ENCODE peak calls at places on chromosomes 6 and 20, in eight cellular contexts. One of them, this sample, is unnamed. For H3K9me3, the result is how much of the 10 kb centered on the place peaks cover.

GRCh38 chr6:33314943-33315752 is 1.3 kb upstream of the TAPBP start:
- DNase-seq in stomach: peak
- DNase-seq in HepG2: no peak
- DNase-seq in lower lobe of right lung: peak
- DNase-seq in H1: no peak
- DNase-seq in A673: peak
- DNase-seq in aorta: peak
- DNase-seq in cardiac muscle cell: peak
- DNase-seq in this sample: peak

GRCh38 chr6:105094133-105094640 is 85.6 kb downstream of the POPDC3 start:
- DNase-seq in aorta: no peak
- DNase-seq in A673: no peak
- DNase-seq in lower lobe of right lung: no peak
- DNase-seq in cardiac muscle cell: no peak
- DNase-seq in H1: no peak
- DNase-seq in stomach: no peak
- DNase-seq in HepG2: no peak
- DNase-seq in this sample: no peak

GRCh38 chr6:69802995-69803394 is 6.2 kb upstream of the LMBRD1 start:
- DNase-seq in aorta: no peak
- DNase-seq in cardiac muscle cell: no peak
- DNase-seq in stomach: no peak
- DNase-seq in lower lobe of right lung: no peak
- DNase-seq in H1: no peak
- DNase-seq in A673: no peak
- DNase-seq in HepG2: no peak
- DNase-seq in this sample: no peak

GRCh38 chr20:14691994-14692393 is 354.6 kb upstream of the FLRT3 start:
- DNase-seq in A673: no peak
- DNase-seq in HepG2: no peak
- DNase-seq in lower lobe of right lung: no peak
- DNase-seq in cardiac muscle cell: no peak
- DNase-seq in aorta: no peak
- DNase-seq in H1: no peak
- DNase-seq in stomach: no peak
- DNase-seq in this sample: no peak

GRCh38 chr20:19498756-19499155 is 259.3 kb upstream of the RIN2 start:
- DNase-seq in lower lobe of right lung: no peak
- DNase-seq in A673: no peak
- DNase-seq in H1: no peak
- DNase-seq in aorta: no peak
- DNase-seq in stomach: no peak
- DNase-seq in cardiac muscle cell: no peak
- DNase-seq in HepG2: no peak
- DNase-seq in this sample: no peak

GRCh38 chr6:13431861-13432465 is 55.4 kb downstream of the GFOD1 start:
- DNase-seq in H1: no peak
- DNase-seq in HepG2: peak
- DNase-seq in A673: no peak
- DNase-seq in cardiac muscle cell: peak
- DNase-seq in aorta: no peak
- DNase-seq in lower lobe of right lung: no peak
- DNase-seq in stomach: no peak
- DNase-seq in this sample: no peak

GRCh38 chr20:54650201-54650722 is 174.9 kb downstream of the DOK5 start:
- DNase-seq in lower lobe of right lung: no peak
- DNase-seq in aorta: no peak
- DNase-seq in A673: no peak
- DNase-seq in HepG2: no peak
- DNase-seq in stomach: no peak
- DNase-seq in cardiac muscle cell: no peak
- DNase-seq in H1: no peak
- DNase-seq in this sample: no peak

GRCh38 chr6:34556031-34556471 is at the start of gene SPDEF:
- DNase-seq in lower lobe of right lung: no peak
- DNase-seq in HepG2: peak
- DNase-seq in H1: no peak
- DNase-seq in stomach: peak
- DNase-seq in A673: no peak
- DNase-seq in cardiac muscle cell: no peak
- DNase-seq in aorta: no peak
- DNase-seq in this sample: no peak

GRCh38 chr6:78487401-78487800 is 379.9 kb upstream of the IRAK1BP1 start:
- DNase-seq in H1: no peak
- DNase-seq in aorta: no peak
- DNase-seq in HepG2: no peak
- DNase-seq in cardiac muscle cell: no peak
- DNase-seq in lower lobe of right lung: no peak
- DNase-seq in stomach: no peak
- DNase-seq in A673: no peak
- DNase-seq in this sample: no peak

GRCh38 chr6:159047896-159048685 is 3.3 kb upstream of the TAGAP start:
- DNase-seq in cardiac muscle cell: no peak
- DNase-seq in HepG2: no peak
- DNase-seq in H1: no peak
- DNase-seq in aorta: no peak
- DNase-seq in A673: peak
- DNase-seq in stomach: no peak
- DNase-seq in lower lobe of right lung: no peak
- DNase-seq in this sample: no peak

GRCh38 chr6:11482616-11483015 is 54.9 kb upstream of the TMEM170B start:
- DNase-seq in aorta: no peak
- DNase-seq in lower lobe of right lung: no peak
- DNase-seq in H1: no peak
- DNase-seq in HepG2: no peak
- DNase-seq in stomach: no peak
- DNase-seq in A673: no peak
- DNase-seq in cardiac muscle cell: no peak
- DNase-seq in this sample: no peak

GRCh38 chr6:15062311-15063252 is 183.3 kb upstream of the JARID2 start:
- DNase-seq in lower lobe of right lung: no peak
- DNase-seq in H1: no peak
- DNase-seq in aorta: no peak
- DNase-seq in HepG2: no peak
- DNase-seq in A673: no peak
- DNase-seq in cardiac muscle cell: peak
- DNase-seq in stomach: no peak
- DNase-seq in this sample: no peak

GRCh38 chr6:4377635-4378034 is 242.3 kb upstream of the ECI2 start:
- DNase-seq in lower lobe of right lung: no peak
- DNase-seq in A673: no peak
- DNase-seq in H1: no peak
- DNase-seq in stomach: no peak
- DNase-seq in aorta: no peak
- DNase-seq in HepG2: no peak
- DNase-seq in cardiac muscle cell: no peak
- DNase-seq in this sample: no peak

GRCh38 chr6:107965746-107966145 is 7.7 kb upstream of the SEC63 start:
- DNase-seq in cardiac muscle cell: peak
- DNase-seq in A673: no peak
- DNase-seq in H1: no peak
- DNase-seq in lower lobe of right lung: no peak
- DNase-seq in aorta: no peak
- DNase-seq in HepG2: no peak
- DNase-seq in stomach: no peak
- DNase-seq in this sample: no peak

GRCh38 chr20:29314294-29314693 is 1943.2 kb upstream of the DEFB115 start:
- DNase-seq in aorta: no peak
- DNase-seq in cardiac muscle cell: no peak
- DNase-seq in lower lobe of right lung: no peak
- DNase-seq in H1: no peak
- DNase-seq in HepG2: no peak
- DNase-seq in A673: no peak
- DNase-seq in stomach: no peak
- DNase-seq in this sample: no peak

GRCh38 chr20:29318871-29319461 is 1938.5 kb upstream of the DEFB115 start:
- DNase-seq in H1: no peak
- DNase-seq in cardiac muscle cell: no peak
- DNase-seq in aorta: no peak
- DNase-seq in A673: no peak
- DNase-seq in HepG2: no peak
- DNase-seq in stomach: no peak
- DNase-seq in lower lobe of right lung: no peak
- DNase-seq in this sample: no peak

GRCh38 chr20:29325304-29325640 is 1932.2 kb upstream of the DEFB115 start:
- DNase-seq in aorta: no peak
- DNase-seq in HepG2: no peak
- DNase-seq in A673: no peak
- DNase-seq in lower lobe of right lung: no peak
- DNase-seq in cardiac muscle cell: no peak
- DNase-seq in stomach: no peak
- DNase-seq in H1: no peak
- DNase-seq in this sample: no peak

GRCh38 chr20:29319725-29320124 is 1937.7 kb upstream of the DEFB115 start:
- DNase-seq in HepG2: no peak
- DNase-seq in H1: no peak
- DNase-seq in aorta: no peak
- DNase-seq in stomach: no peak
- DNase-seq in lower lobe of right lung: no peak
- DNase-seq in cardiac muscle cell: no peak
- DNase-seq in A673: no peak
- DNase-seq in this sample: no peak
- H3K9me3 ChIP-seq in HepG2: under half
- H3K9me3 ChIP-seq in H1: under half
- H3K9me3 ChIP-seq in aorta: under half
- H3K9me3 ChIP-seq in stomach: under half
- H3K9me3 ChIP-seq in lower lobe of right lung: under half
- H3K9me3 ChIP-seq in cardiac muscle cell: under half
- H3K9me3 ChIP-seq in A673: under half
- H3K9me3 ChIP-seq in this sample: under half

GRCh38 chr20:35303382-35303734 is 11.1 kb upstream of the FAM83C start:
- DNase-seq in H1: no peak
- DNase-seq in A673: no peak
- DNase-seq in aorta: no peak
- DNase-seq in HepG2: no peak
- DNase-seq in stomach: no peak
- DNase-seq in lower lobe of right lung: no peak
- DNase-seq in cardiac muscle cell: no peak
- DNase-seq in this sample: no peak

GRCh38 chr20:35305682-35306556 is 13.7 kb upstream of the FAM83C start:
- DNase-seq in lower lobe of right lung: no peak
- DNase-seq in H1: no peak
- DNase-seq in cardiac muscle cell: peak
- DNase-seq in stomach: peak
- DNase-seq in HepG2: peak
- DNase-seq in A673: peak
- DNase-seq in aorta: peak
- DNase-seq in this sample: peak

GRCh38 chr20:35306931-35307517 is 14.8 kb upstream of the FAM83C start:
- DNase-seq in HepG2: peak
- DNase-seq in H1: no peak
- DNase-seq in cardiac muscle cell: peak
- DNase-seq in lower lobe of right lung: no peak
- DNase-seq in A673: peak
- DNase-seq in aorta: no peak
- DNase-seq in stomach: peak
- DNase-seq in this sample: peak

GRCh38 chr20:35303735-35304431 is 11.7 kb upstream of the FAM83C start:
- DNase-seq in HepG2: peak
- DNase-seq in H1: peak
- DNase-seq in stomach: peak
- DNase-seq in aorta: peak
- DNase-seq in lower lobe of right lung: peak
- DNase-seq in cardiac muscle cell: peak
- DNase-seq in A673: peak
- DNase-seq in this sample: peak

GRCh38 chr20:35304956-35305355 is 12.7 kb upstream of the FAM83C start:
- DNase-seq in cardiac muscle cell: no peak
- DNase-seq in HepG2: no peak
- DNase-seq in lower lobe of right lung: no peak
- DNase-seq in A673: no peak
- DNase-seq in aorta: no peak
- DNase-seq in stomach: no peak
- DNase-seq in H1: no peak
- DNase-seq in this sample: no peak
- H3K9me3 ChIP-seq in cardiac muscle cell: under half
- H3K9me3 ChIP-seq in HepG2: under half
- H3K9me3 ChIP-seq in lower lobe of right lung: under half
- H3K9me3 ChIP-seq in A673: under half
- H3K9me3 ChIP-seq in aorta: under half
- H3K9me3 ChIP-seq in stomach: under half
- H3K9me3 ChIP-seq in H1: under half
- H3K9me3 ChIP-seq in this sample: under half

GRCh38 chr20:56171087-56172012 is 77.2 kb upstream of the MC3R start:
- DNase-seq in cardiac muscle cell: no peak
- DNase-seq in aorta: no peak
- DNase-seq in A673: peak
- DNase-seq in HepG2: peak
- DNase-seq in stomach: no peak
- DNase-seq in H1: no peak
- DNase-seq in lower lobe of right lung: no peak
- DNase-seq in this sample: no peak

GRCh38 chr20:56175884-56176283 is 72.6 kb upstream of the MC3R start:
- DNase-seq in stomach: no peak
- DNase-seq in HepG2: no peak
- DNase-seq in A673: no peak
- DNase-seq in aorta: no peak
- DNase-seq in H1: no peak
- DNase-seq in lower lobe of right lung: no peak
- DNase-seq in cardiac muscle cell: no peak
- DNase-seq in this sample: no peak

GRCh38 chr20:56178219-56178618 is 70.3 kb upstream of the MC3R start:
- DNase-seq in lower lobe of right lung: no peak
- DNase-seq in A673: no peak
- DNase-seq in stomach: no peak
- DNase-seq in aorta: no peak
- DNase-seq in HepG2: no peak
- DNase-seq in cardiac muscle cell: no peak
- DNase-seq in H1: no peak
- DNase-seq in this sample: no peak

GRCh38 chr20:56179051-56179450 is 69.5 kb upstream of the MC3R start:
- DNase-seq in aorta: no peak
- DNase-seq in lower lobe of right lung: no peak
- DNase-seq in HepG2: no peak
- DNase-seq in A673: no peak
- DNase-seq in stomach: no peak
- DNase-seq in H1: no peak
- DNase-seq in cardiac muscle cell: no peak
- DNase-seq in this sample: no peak

DNA sequence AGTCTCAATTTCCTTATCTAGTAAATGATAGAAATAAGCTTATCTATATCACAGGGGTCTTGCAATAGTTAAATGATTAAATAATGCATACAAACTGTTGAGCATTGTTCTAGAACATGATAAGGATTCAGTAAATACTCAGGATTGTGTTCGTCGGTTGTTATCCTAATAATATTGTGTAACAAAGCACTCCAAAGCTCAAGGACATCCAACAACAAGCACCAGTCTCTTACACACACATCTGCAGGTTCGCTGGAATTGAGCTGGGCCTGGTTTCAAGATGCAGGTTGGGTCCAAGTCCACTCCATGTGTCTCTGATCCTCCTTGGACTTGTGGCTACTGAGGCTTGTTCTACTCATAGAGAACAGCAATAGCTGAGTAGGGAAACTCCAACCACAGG is 74.1 kb upstream of the MC3R start:
- DNase-seq in aorta: no peak
- DNase-seq in cardiac muscle cell: no peak
- DNase-seq in HepG2: peak
- DNase-seq in A673: no peak
- DNase-seq in H1: no peak
- DNase-seq in stomach: no peak
- DNase-seq in lower lobe of right lung: no peak
- DNase-seq in this sample: no peak
- H3K9me3 ChIP-seq in aorta: under half
- H3K9me3 ChIP-seq in cardiac muscle cell: under half
- H3K9me3 ChIP-seq in HepG2: under half
- H3K9me3 ChIP-seq in A673: under half
- H3K9me3 ChIP-seq in H1: under half
- H3K9me3 ChIP-seq in stomach: under half
- H3K9me3 ChIP-seq in lower lobe of right lung: under half
- H3K9me3 ChIP-seq in this sample: under half

GRCh38 chr6:27352850-27353249 is 35.7 kb upstream of the ZNF391 start:
- DNase-seq in aorta: no peak
- DNase-seq in cardiac muscle cell: no peak
- DNase-seq in stomach: no peak
- DNase-seq in H1: no peak
- DNase-seq in lower lobe of right lung: no peak
- DNase-seq in A673: no peak
- DNase-seq in HepG2: no peak
- DNase-seq in this sample: no peak
- H3K9me3 ChIP-seq in aorta: under half
- H3K9me3 ChIP-seq in cardiac muscle cell: under half
- H3K9me3 ChIP-seq in stomach: under half
- H3K9me3 ChIP-seq in H1: under half
- H3K9me3 ChIP-seq in lower lobe of right lung: under half
- H3K9me3 ChIP-seq in A673: under half
- H3K9me3 ChIP-seq in HepG2: under half
- H3K9me3 ChIP-seq in this sample: under half

This sample was measured in Peyer's patch.